ENCODE peak calls at places on chromosomes 11 and 22, in nine cellular contexts. H is MG63, G is left lung, T is pancreas, O is left ventricle myocardium inferior, A is iPS DF 6.9, F is MM.1S, M is ovary, C is sigmoid colon. J is an unnamed sample. For H3K36me3 and H3K27me3, the result is how much of the 10 kb centered on the place peaks cover.

GRCh38 chr11:2931771-2932738 is 2.8 kb upstream of the PHLDA2 start:
- DNase-seq in T (no peak), G (peak), M (peak), H (no peak), A (no peak), O (no peak), F (no peak), C (peak), J (no peak)

GRCh38 chr11:84289381-84289906 is 1003.3 kb upstream of the CCDC90B start:
- DNase-seq in H (no peak), C (no peak), G (no peak), M (no peak), F (peak), A (no peak), O (no peak), T (no peak), J (no peak)

GRCh38 chr22:49969751-49970527 is 9.4 kb downstream of the PIM3 start:
- DNase-seq in C (peak), M (peak), H (no peak), A (no peak), O (peak), F (peak), G (peak), T (peak), J (no peak)

GRCh38 chr11:108204376-108204775 is 18.1 kb downstream of the NPAT start:
- DNase-seq in C (no peak), M (no peak), T (no peak), A (no peak), F (no peak), H (no peak), G (no peak), O (no peak), J (no peak)

GRCh38 chr11:130581631-130582030 is 133.2 kb downstream of the ADAMTS15 start:
- DNase-seq in H (no peak), O (no peak), G (no peak), T (no peak), M (no peak), F (peak), C (no peak), A (no peak), J (no peak)

GRCh38 chr22:44464000-44464399 is 34.0 kb downstream of the RTL6 start:
- DNase-seq in T (no peak), H (no peak), A (no peak), F (no peak), O (no peak), C (no peak), G (no peak), M (no peak), J (no peak)

GRCh38 chr22:49412236-49412635 is 415.4 kb downstream of the BRD1 start:
- DNase-seq in F (no peak), M (no peak), T (no peak), C (no peak), G (no peak), A (no peak), O (no peak), H (no peak), J (no peak)

GRCh38 chr11:121933694-121934093 is 182.3 kb downstream of the BLID start:
- DNase-seq in M (no peak), O (no peak), A (no peak), H (no peak), G (no peak), T (no peak), C (no peak), F (no peak), J (no peak)

GRCh38 chr22:22111267-22111751 is 128.7 kb upstream of the TOP3B start:
- DNase-seq in O (no peak), F (no peak), G (no peak), A (no peak), M (no peak), T (no peak), H (peak), C (no peak), J (no peak)

GRCh38 chr22:46788426-46789168 is 26.1 kb downstream of the TBC1D22A start:
- DNase-seq in F (peak), C (peak), T (no peak), M (no peak), A (no peak), G (no peak), H (no peak), O (no peak), J (peak)

GRCh38 chr11:75100314-75100713 is 3.6 kb upstream of the OR2AT4 start:
- DNase-seq in C (no peak), H (peak), M (no peak), G (no peak), O (no peak), A (no peak), F (peak), T (no peak), J (no peak)

GRCh38 chr11:38332046-38332445 is 1734.0 kb upstream of the RAG2 start:
- DNase-seq in C (no peak), F (no peak), T (no peak), H (no peak), O (no peak), G (no peak), A (no peak), M (no peak), J (no peak)

GRCh38 chr22:42330170-42330569 is 59.7 kb upstream of the TCF20 start:
- DNase-seq in A (no peak), M (no peak), C (no peak), H (no peak), G (no peak), T (no peak), F (no peak), O (no peak), J (no peak)

GRCh38 chr11:75313457-75314272 is 37.8 kb downstream of the ARRB1 start:
- DNase-seq in C (peak), G (no peak), M (peak), A (no peak), F (no peak), O (peak), T (no peak), H (peak), J (no peak)

GRCh38 chr11:20103281-20103680 is 57.0 kb downstream of the DBX1 start:
- DNase-seq in H (no peak), C (no peak), O (no peak), F (no peak), T (no peak), M (no peak), A (no peak), G (no peak), J (no peak)
- H3K36me3 ChIP-seq in H (half or more), C (half or more), O (half or more), F (under half), T (half or more), M (under half), A (half or more), G (under half), J (under half)

DNA sequence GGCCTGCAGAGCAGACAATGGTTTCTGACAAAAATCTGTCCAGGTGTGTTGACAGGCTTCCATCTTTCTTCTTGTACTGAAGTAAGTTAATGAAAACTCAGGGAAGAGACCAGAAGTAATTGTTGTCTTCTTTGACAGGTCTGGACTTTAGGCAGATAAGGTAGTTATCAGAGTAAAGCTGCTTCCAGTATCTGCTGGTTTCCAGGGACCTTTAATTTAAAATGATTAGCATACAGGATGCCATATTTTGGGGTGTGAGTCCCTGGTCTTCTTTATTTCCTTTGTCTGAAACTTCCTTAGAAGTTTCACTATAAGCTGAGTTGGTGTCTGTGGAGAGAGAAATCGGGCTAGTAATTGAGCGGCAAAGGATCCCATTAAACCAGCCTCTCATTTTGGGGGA is 1.5 kb downstream of the TMX2 start:
- DNase-seq in H (no peak), G (no peak), M (no peak), C (no peak), A (no peak), F (no peak), T (no peak), O (no peak), J (no peak)
- H3K4me3 ChIP-seq in H (peak), G (peak), M (no peak), C (no peak), A (no peak), F (peak), T (peak), O (peak), J (no peak)

DNA sequence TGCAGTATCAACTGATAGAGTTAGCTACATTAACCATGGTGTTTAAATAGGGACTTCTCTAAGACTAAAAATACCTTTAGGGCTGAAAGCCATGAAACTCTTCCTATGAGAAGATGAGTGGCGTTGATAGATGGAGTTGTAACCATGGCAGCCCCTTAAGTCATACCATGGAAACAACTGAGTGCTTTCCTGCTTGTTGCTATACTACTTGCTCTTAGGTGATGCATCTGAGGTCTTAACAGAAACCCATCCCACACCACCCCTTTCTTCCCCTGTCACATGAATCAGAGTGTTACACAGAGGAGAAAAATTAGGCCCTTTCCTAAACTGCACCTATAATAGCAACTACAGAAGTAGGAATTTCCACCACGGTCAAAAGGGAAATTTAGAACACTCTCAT is 64.3 kb upstream of the ZC3H12C start:
- DNase-seq in T (no peak), M (no peak), O (no peak), A (no peak), F (no peak), G (no peak), H (no peak), C (no peak), J (no peak)
- H3K27me3 ChIP-seq in T (under half), M (under half), O (under half), A (under half), F (under half), G (under half), H (under half), C (under half), J (under half)

DNA sequence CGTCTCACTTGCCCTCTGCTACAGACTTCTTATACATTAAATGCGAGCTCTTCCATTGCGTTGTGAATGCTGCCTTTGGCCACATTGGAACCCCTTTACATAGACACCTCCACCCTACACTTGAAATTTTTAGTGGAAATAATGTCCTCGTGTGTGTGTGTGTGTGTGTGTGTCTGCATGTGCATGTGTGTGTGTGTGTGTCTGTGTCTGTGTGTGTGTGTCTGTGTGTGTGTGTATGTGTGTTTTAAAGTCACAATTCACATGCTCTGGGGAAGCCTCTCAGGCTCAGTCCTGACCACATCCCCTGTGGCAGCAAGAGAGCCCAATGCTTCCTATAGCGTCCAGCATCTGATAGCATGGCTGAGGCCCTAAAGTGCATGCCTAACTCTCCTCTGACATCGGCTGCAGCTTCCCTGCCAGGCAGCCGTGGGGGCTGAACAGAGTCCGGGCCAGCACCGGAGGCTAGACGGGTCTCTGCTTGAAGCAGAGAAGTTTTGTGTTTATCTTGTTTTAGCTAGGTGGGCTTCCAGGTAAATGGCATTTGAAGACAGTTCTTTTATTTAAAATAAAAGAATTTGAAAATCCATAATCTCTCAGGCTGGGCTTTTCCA is 64.5 kb upstream of the EMID1 start:
- DNase-seq in H (no peak), G (no peak), M (no peak), O (no peak), A (no peak), F (no peak), T (peak), C (no peak), J (no peak)
- H3K36me3 ChIP-seq in H (under half), G (under half), M (under half), O (half or more), A (under half), F (under half), T (under half), C (under half), J (under half)

DNA sequence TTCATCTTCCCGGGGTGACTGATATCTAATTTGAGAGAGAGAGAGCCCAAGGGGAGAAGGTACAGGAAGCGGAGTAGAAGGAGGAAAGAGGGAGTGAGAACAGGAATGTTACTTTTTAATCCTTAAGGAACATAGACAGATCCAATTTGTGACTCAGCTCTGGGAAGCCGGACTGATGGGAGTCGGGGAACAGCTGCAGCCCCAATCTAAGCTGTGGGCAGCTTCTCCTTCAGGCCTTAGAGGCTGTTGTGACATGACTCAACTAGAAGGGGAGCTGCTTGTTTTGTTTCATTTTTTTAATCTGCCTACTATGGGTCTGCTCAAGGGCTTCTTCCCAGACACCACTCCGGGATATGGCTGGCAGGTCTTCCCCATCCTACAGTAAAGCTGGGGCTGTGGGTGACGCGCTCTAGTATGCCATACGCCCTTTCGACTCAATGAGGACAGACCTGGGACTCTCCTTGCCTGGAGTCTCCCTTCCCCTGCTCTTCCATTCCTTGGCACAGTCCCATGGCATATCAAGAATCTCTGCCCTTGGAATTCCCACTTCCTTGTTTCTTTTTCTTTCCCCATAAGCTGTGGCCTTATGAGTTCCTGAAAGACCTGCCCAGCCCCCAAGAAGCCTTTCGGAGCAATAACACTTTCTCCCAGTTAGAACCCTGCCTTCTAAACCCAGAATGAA is 103.3 kb upstream of the AKIP1 start:
- DNase-seq in G (no peak), T (no peak), M (peak), O (peak), A (no peak), C (peak), H (peak), F (no peak), J (no peak)
- H3K4me3 ChIP-seq in G (no peak), T (peak), M (peak), O (peak), A (no peak), C (peak), H (no peak), F (no peak), J (no peak)

GRCh38 chr11:5749836-5750235 is 4.2 kb upstream of the OR52N4 start:
- DNase-seq in A (no peak), M (no peak), H (no peak), G (no peak), O (no peak), F (no peak), C (no peak), T (no peak), J (no peak)

GRCh38 chr11:5753943-5754342 is at the start of gene OR52N4:
- DNase-seq in A (no peak), G (no peak), C (no peak), F (no peak), T (no peak), H (no peak), M (no peak), O (no peak), J (no peak)
- H3K27me3 ChIP-seq in A (under half), G (under half), C (under half), F (under half), T (under half), H (under half), M (under half), O (under half), J (under half)

DNA sequence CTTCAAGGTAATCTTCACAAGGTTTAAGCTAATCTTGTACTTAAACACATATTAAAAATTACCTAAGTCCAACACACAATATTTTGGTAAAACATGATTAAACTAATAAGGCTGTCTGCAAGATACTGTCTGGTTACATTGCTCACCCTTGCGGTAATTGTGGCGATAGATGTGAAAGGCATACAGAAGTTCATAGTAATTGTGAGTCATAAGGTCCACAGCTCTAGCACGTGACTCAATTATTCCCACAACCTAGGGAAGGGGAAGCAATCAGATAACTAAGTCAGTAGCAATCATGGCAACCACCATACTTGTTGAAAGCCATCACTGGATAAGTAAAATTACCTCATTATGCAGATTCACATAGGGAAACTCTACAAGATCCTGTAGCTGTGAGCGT is 30.5 kb upstream of the FNBP4 start:
- DNase-seq in A (no peak), C (no peak), O (no peak), F (no peak), G (no peak), M (no peak), H (no peak), T (no peak), J (no peak)
- H3K36me3 ChIP-seq in A (under half), C (under half), O (half or more), F (under half), G (under half), M (under half), H (half or more), T (half or more), J (under half)

DNA sequence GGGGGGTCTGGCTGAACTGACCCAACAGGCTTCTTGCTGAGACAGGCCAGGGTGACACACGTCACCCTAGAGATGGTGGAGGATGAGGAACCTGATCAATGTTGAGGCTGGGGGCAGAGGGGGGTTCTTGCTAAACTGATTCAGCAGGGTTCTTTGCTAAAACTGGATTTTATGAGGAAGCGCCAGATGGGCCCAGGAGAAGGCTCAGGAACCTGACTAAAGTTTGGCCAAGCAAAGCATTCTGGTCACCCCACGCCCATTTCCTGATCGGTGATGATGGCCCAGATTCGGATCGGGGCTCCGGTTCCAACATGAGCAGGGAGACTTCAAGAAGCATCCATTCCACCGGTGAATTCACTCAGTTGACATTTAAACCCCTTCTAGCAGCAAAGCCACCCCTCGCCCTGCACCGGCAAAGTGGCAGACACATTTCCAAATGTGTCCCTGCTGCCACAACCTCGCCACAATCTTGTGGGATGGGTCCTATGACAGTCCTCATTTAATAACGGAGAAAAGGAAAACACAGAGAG is 34.2 kb upstream of the SLC22A12 start:
- DNase-seq in F (no peak), H (no peak), G (no peak), M (no peak), C (peak), A (no peak), O (no peak), T (no peak), J (no peak)
- H3K4me3 ChIP-seq in F (no peak), H (no peak), G (no peak), M (no peak), C (no peak), A (no peak), O (no peak), T (no peak), J (no peak)